ENCODE peak calls at places on chromosomes 5 and 9, in six cellular contexts. Z, T, O, C, Y and V are unnamed samples.

GRCh38 chr9:93119953-93120845 is 13.9 kb downstream of the NINJ1 start:
- DNase-seq in Z (no peak), T (peak), O (peak), C (peak), Y (peak), V (no peak)

GRCh38 chr5:73826301-73826700 is 200.3 kb downstream of the ARHGEF28 start:
- DNase-seq in Z (no peak), T (no peak), O (no peak), C (peak), Y (no peak), V (no peak)

GRCh38 chr5:1548702-1549523 is 25.2 kb upstream of the LPCAT1 start:
- DNase-seq in Z (no peak), T (no peak), O (no peak), C (no peak), Y (no peak), V (no peak)

GRCh38 chr9:135662758-135663450 is at the start of gene LCN9:
- DNase-seq in Z (peak), T (no peak), O (no peak), C (no peak), Y (no peak), V (no peak)

GRCh38 chr5:131640043-131640856 is 5.2 kb upstream of the RAPGEF6 start:
- DNase-seq in Z (no peak), T (no peak), O (peak), C (peak), Y (no peak), V (no peak)

GRCh38 chr5:123125172-123125508 is 36.1 kb downstream of the PRDM6 start:
- DNase-seq in Z (no peak), T (no peak), O (no peak), C (peak), Y (no peak), V (no peak)

GRCh38 chr5:77851229-77852067 is 75.3 kb upstream of the TBCA start:
- DNase-seq in Z (peak), T (peak), O (no peak), C (peak), Y (no peak), V (no peak)

GRCh38 chr5:138408023-138408422 is 30.8 kb upstream of the REEP2 start:
- DNase-seq in Z (no peak), T (no peak), O (no peak), C (peak), Y (no peak), V (peak)

GRCh38 chr5:157371655-157372471 is 88.2 kb upstream of the NIPAL4 start:
- DNase-seq in Z (no peak), T (no peak), O (peak), C (peak), Y (no peak), V (no peak)

GRCh38 chr9:27168496-27168895 is 59.5 kb downstream of the TEK start:
- DNase-seq in Z (no peak), T (no peak), O (no peak), C (no peak), Y (no peak), V (no peak)

GRCh38 chr9:125486109-125486508 is 220.9 kb downstream of the MAPKAP1 start:
- DNase-seq in Z (no peak), T (no peak), O (no peak), C (no peak), Y (no peak), V (no peak)

GRCh38 chr5:94802450-94802849 is 184.0 kb downstream of the SLF1 start:
- DNase-seq in Z (peak), T (peak), O (peak), C (peak), Y (no peak), V (no peak)

GRCh38 chr5:173670130-173670591 is 53.7 kb upstream of the BOD1 start:
- DNase-seq in Z (no peak), T (peak), O (no peak), C (peak), Y (no peak), V (no peak)

GRCh38 chr9:16612627-16613026 is 257.8 kb downstream of the BNC2 start:
- DNase-seq in Z (no peak), T (no peak), O (no peak), C (no peak), Y (no peak), V (no peak)

GRCh38 chr5:34676409-34676808 is 20.3 kb downstream of the RAI14 start:
- DNase-seq in Z (no peak), T (no peak), O (peak), C (peak), Y (no peak), V (no peak)

GRCh38 chr5:141843156-141843927 is 34.9 kb downstream of the PCDH1 start:
- DNase-seq in Z (no peak), T (peak), O (no peak), C (peak), Y (no peak), V (no peak)

GRCh38 chr9:77156646-77157371 is 20.5 kb upstream of the VPS13A start:
- DNase-seq in Z (no peak), T (no peak), O (no peak), C (no peak), Y (no peak), V (no peak)

GRCh38 chr5:151023047-151023615 is 2.7 kb downstream of the GPX3 start:
- DNase-seq in Z (no peak), T (no peak), O (peak), C (peak), Y (no peak), V (no peak)

GRCh38 chr9:97543568-97543967 is 42.1 kb downstream of the TMOD1 start:
- DNase-seq in Z (no peak), T (no peak), O (peak), C (peak), Y (peak), V (no peak)

GRCh38 chr9:1208185-1208584 is 158.0 kb downstream of the DMRT2 start:
- DNase-seq in Z (no peak), T (no peak), O (peak), C (peak), Y (no peak), V (no peak)

GRCh38 chr5:128084228-128085167 is 932 bp downstream of the SLC12A2 start:
- DNase-seq in Z (peak), T (peak), O (peak), C (peak), Y (no peak), V (peak)

DNA sequence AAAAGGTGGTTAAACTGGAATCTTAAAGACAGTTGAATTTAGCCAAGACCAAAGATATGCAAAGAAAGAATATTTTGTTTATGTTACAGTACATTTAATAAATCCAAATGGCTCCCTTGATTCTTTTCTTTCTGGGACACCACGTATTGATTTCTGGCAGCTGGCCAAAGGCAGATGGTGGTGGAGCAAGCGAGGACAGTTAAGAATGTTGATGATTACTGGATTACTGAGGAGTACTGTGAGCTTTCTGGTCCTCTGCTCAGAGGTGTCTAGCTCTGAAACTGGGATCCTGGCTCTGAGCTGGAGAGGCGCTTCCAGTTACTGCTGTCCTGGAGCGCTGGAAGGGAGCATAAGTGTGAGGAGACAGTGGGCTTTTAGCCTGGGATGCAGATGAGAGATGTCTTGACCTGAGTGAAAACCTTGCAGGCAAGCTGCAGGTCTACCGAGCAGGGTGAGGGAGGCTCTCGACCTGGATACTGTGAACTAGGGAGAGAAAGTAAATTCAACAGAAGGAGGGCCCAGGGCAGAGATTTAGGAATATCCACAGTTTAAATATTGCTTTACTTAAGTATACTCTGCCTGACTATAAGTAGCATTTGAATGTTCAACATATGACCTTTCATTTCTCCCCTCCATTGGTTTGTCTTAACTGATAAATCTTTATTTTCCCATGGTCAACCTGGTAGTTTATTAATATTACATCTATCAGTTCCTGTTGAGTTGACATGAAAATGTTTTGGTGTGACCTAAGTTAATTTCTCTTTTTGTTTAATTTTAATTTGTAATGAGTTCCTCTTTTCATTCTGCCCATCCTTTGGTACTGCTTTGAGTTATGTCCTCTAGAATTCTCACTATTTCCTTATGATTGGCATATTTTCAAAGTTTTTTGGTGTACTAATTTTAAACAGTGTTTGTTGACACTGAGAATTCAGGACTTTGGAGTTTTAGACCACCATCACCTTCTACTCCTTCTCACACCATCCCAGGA is 3.7 kb downstream of the SYK start:
- DNase-seq in Z (no peak), T (no peak), O (no peak), C (no peak), Y (no peak), V (no peak)
- H3K4me3 ChIP-seq in Z (no peak), T (no peak), O (no peak), C (no peak), Y (no peak), V (no peak)

DNA sequence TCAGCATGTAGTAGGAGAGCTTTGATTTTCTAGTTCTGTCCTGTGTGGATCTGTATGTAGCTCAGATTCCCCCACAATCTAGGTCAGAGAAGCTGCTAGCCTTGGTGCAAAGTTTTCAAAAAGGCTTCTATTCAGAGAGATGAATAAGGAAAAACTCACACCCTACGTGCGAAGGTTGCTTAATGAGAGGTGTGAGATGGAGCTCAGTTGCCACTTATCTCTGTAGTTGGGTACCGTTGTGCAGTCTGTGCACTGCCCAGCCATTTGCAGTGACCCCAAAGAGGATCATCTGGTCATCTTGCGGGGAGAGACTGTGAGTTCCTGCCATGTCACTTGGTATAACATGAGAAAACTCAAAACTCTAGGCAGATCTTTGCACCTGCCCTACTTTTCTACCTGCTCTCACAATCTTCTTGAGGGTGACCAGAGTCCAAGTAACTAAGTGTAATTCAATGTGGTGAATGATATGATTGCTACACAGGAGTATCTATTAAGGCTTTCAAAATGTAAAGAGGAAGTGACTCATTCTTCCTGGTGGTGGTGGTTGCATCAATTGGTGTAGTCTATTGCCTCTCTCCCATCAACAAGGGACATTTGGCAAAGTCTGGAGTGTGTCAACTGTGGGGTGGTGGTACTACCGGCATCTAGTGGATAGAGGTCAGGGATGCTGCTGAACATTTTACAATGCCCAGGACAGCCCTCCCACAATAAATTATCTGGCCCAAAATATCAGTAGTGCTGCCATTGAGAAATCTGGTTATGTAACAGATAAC is 65.2 kb downstream of the TMC1 start:
- DNase-seq in Z (no peak), T (no peak), O (peak), C (peak), Y (no peak), V (no peak)
- H2AFZ ChIP-seq in Z (no peak), T (no peak), O (no peak), C (no peak), Y (peak), V (no peak)

GRCh38 chr5:42564689-42565356 is 141.6 kb downstream of the GHR start:
- DNase-seq in Z (no peak), T (no peak), O (peak), C (no peak), Y (no peak), V (no peak)

GRCh38 chr5:42570946-42571625 is 147.8 kb downstream of the GHR start:
- DNase-seq in Z (no peak), T (no peak), O (peak), C (peak), Y (no peak), V (no peak)

GRCh38 chr5:42569953-42570548 is 146.8 kb downstream of the GHR start:
- DNase-seq in Z (no peak), T (no peak), O (no peak), C (no peak), Y (no peak), V (no peak)

GRCh38 chr5:42569325-42569724 is 146.1 kb downstream of the GHR start:
- DNase-seq in Z (no peak), T (no peak), O (no peak), C (no peak), Y (no peak), V (no peak)

DNA sequence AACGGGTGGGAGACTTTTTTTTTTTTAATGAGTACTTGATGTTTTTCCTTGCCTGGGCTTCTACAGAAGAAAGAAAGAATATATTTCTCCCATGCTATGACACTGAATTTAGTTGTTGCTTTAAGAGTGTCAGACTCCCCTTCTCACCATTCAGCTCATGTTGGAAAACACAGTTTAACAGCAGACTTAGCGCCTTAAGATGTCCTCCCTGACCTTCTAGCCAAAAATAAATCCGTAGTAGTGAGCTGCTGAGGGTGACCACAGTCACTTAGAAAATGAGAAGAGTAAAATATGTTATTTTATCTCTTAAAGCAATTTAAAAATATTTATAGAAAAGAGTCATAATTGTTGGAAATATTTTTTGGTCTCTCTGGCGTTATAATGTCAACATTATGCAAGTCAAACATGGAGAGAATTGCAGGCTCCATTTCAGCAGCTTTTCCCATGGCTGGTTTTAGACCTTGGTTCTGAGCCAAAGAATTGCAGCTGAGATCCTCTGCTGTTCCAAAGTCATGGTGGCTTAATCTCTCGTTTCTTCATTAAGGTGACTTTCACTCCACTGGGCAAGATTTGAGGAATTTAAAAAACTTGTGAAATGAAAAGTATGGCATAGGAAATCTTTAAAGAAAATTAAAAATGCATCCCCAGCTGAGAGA is 143.5 kb downstream of the GHR start:
- DNase-seq in Z (no peak), T (no peak), O (no peak), C (no peak), Y (no peak), V (no peak)
- H3K4me3 ChIP-seq in Z (no peak), T (no peak), O (no peak), C (no peak), Y (no peak), V (no peak)

GRCh38 chr9:128249558-128249913 is 26.3 kb downstream of the GOLGA2 start:
- DNase-seq in Z (no peak), T (no peak), O (no peak), C (no peak), Y (no peak), V (no peak)
- H2AFZ ChIP-seq in Z (no peak), T (peak), O (no peak), C (no peak), Y (no peak), V (peak)